ENCODE peak calls at places on chromosome 9, in five cellular contexts. U is cardiac muscle cell, D is lower lobe of right lung, R is NT2/D1, B is neuronal stem cell. Q is an unnamed sample. For H3K27me3, the result is how much of the 10 kb centered on the place peaks cover.

GRCh38 chr9:98641675-98642074 is 67.1 kb downstream of the GABBR2 start:
- DNase-seq in B (no peak), U (no peak), R (no peak), D (no peak), Q (no peak)

GRCh38 chr9:74570879-74571512 is 73.9 kb downstream of the RORB start:
- DNase-seq in D (no peak), B (peak), U (peak), R (no peak), Q (no peak)

GRCh38 chr9:128470560-128470959 is 14.8 kb downstream of the ODF2 start:
- DNase-seq in D (no peak), U (peak), B (no peak), R (no peak), Q (no peak)

GRCh38 chr9:89182369-89182768 is 3.8 kb upstream of the SHC3 start:
- DNase-seq in U (no peak), D (no peak), B (no peak), R (no peak), Q (no peak)

GRCh38 chr9:4859035-4859434 is 66.3 kb downstream of the RCL1 start:
- DNase-seq in B (no peak), R (no peak), U (no peak), D (no peak), Q (no peak)

GRCh38 chr9:69976165-69976564 is 67.5 kb upstream of the MAMDC2 start:
- DNase-seq in U (peak), B (no peak), D (no peak), R (no peak), Q (no peak)

GRCh38 chr9:72362680-72363139 is 2.3 kb downstream of the ZFAND5 start:
- DNase-seq in B (no peak), R (no peak), U (peak), D (peak), Q (no peak)

GRCh38 chr9:82106536-82106935 is 118.0 kb downstream of the SPATA31D1 start:
- DNase-seq in D (no peak), U (no peak), B (no peak), R (no peak), Q (no peak)

GRCh38 chr9:120389867-120390266 is 190.1 kb downstream of the CDK5RAP2 start:
- DNase-seq in D (no peak), B (no peak), R (no peak), U (no peak), Q (no peak)

GRCh38 chr9:14768561-14769234 is 46.2 kb upstream of the CER1 start:
- DNase-seq in B (peak), U (peak), R (peak), D (no peak), Q (no peak)

GRCh38 chr9:105443121-105443520 is 4.7 kb upstream of the FSD1L start:
- DNase-seq in B (no peak), U (no peak), D (no peak), R (no peak), Q (no peak)

GRCh38 chr9:119986205-119986604 is 593.8 kb downstream of the CDK5RAP2 start:
- DNase-seq in D (no peak), R (no peak), U (no peak), B (no peak), Q (no peak)

GRCh38 chr9:123362856-123363255 is 6.9 kb downstream of the CRB2 start:
- DNase-seq in B (no peak), D (no peak), U (no peak), R (no peak), Q (no peak)

GRCh38 chr9:123359546-123359945 is 3.5 kb downstream of the CRB2 start:
- DNase-seq in R (no peak), U (no peak), D (no peak), B (no peak), Q (no peak)

GRCh38 chr9:123361731-123362560 is 5.9 kb downstream of the CRB2 start:
- DNase-seq in R (no peak), D (no peak), U (no peak), B (no peak), Q (no peak)

GRCh38 chr9:123360161-123361085 is 4.4 kb downstream of the CRB2 start:
- DNase-seq in U (peak), D (peak), B (peak), R (peak), Q (no peak)

GRCh38 chr9:123361086-123361730 is 5.2 kb downstream of the CRB2 start:
- DNase-seq in U (no peak), R (no peak), B (no peak), D (peak), Q (no peak)
- H3K27me3 ChIP-seq in U (under half), R (under half), B (under half), D (under half), Q (under half)

DNA sequence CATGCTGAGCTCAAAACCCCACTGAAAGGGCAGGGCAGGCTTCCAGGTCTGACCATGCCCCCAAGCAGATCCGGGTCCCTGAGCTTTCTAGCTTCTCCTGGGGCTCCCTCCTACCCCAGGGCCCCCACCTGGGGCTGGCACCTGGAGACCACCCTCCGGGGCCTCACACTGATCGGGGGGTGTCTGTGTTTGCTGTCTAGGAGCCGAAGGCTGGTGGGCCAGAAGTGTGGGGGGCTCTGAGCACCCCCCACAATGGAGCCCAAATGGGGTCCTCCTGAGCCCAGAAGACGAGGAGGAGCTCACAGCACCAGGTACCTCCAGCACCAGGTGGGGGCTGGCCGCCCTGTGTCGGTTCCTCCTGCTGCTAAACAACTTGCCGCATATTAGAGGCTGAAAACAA is 39.8 kb downstream of the LAMC3 start:
- DNase-seq in D (no peak), U (no peak), B (no peak), R (no peak), Q (no peak)
- H3K27me3 ChIP-seq in D (under half), U (under half), B (under half), R (under half), Q (under half)

GRCh38 chr9:123643518-123643917 is 286.4 kb downstream of the DENND1A start:
- DNase-seq in U (no peak), D (peak), R (no peak), B (no peak), Q (no peak)
- H3K27me3 ChIP-seq in U (under half), D (under half), R (under half), B (under half), Q (under half)

GRCh38 chr9:6644346-6645152 is 980 bp downstream of the GLDC start:
- DNase-seq in D (no peak), B (no peak), U (no peak), R (no peak), Q (no peak)

GRCh38 chr9:6641561-6641960 is 4.0 kb downstream of the GLDC start:
- DNase-seq in R (no peak), U (no peak), D (no peak), B (no peak), Q (no peak)

GRCh38 chr9:6641961-6642360 is 3.6 kb downstream of the GLDC start:
- DNase-seq in D (no peak), B (no peak), U (no peak), R (no peak), Q (no peak)

GRCh38 chr9:6646028-6646636 is 603 bp upstream of the GLDC start:
- DNase-seq in D (no peak), B (no peak), R (no peak), U (no peak), Q (no peak)

DNA sequence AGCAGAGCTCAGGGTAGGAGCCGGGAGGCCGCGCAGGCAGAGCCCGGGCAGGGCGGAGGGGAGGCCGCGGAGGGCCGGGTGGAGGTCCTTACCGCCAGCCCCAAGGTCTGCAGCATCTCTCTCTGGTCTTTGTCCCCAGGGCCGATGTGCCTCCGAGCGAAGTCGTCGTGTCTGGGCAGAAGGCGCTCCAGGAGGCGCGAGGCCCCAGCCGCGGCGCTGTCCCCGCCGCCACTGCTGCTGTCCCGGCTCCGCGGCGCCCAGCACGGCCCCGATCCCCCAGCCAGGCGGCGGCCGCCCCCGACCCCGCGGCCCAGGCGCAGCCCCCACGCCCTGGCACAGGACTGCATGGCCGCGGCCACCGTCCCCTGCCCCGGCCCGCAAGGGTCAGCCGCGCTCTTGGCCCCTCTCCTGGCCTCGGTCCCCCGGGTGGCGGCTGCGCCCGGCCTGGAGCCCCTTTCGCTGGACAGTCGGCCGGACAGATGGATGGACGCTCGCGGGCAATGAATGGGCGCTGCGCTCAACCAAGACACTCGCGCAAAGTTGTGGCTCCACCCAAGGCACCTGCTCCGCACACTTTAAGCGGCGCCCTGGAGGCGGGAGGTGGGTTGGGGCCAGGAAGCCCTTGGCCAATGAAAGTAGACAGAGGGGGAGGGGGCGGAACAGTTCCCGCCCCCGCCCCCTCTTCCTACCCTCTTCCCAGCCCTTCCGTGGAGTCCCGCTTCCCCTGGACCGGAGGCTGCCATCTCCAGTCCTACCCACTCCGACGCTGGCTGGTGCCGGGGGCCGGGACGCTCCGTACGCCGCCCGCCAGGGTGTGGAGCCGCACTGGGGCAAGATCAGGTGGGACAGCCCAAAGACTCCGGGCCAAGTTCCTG is at the start of gene GLDC:
- DNase-seq in B (peak), U (peak), D (peak), R (peak), Q (no peak)
- H3K27me3 ChIP-seq in B (under half), U (half or more), D (under half), R (under half), Q (half or more)

GRCh38 chr9:84673806-84674205 is 4.3 kb downstream of the NTRK2 start:
- DNase-seq in B (no peak), U (no peak), D (no peak), R (no peak), Q (no peak)
- H3K27me3 ChIP-seq in B (under half), U (half or more), D (under half), R (under half), Q (under half)

DNA sequence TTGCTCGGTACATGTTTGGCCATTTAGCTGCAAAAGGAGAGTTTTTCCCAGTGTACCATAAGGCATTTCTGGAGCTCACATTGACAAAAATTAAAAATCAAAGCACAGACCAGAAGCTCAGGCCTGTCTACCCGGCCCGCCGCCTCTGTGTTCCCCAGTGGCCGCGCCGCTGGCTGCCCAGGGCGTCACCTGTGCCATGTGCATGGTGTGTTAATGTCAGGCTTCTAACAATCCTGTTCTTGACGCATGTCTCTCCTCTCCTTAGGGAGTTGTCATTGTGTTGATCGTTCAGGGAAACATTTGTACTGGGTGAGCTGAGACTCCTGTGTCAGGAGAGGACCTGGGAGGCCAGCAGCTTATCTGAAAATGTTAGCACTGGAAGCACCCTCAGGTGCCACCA is 9.6 kb upstream of the NTNG2 start:
- DNase-seq in D (no peak), B (no peak), U (no peak), R (no peak), Q (no peak)
- H3K27me3 ChIP-seq in D (under half), B (under half), U (under half), R (under half), Q (under half)

DNA sequence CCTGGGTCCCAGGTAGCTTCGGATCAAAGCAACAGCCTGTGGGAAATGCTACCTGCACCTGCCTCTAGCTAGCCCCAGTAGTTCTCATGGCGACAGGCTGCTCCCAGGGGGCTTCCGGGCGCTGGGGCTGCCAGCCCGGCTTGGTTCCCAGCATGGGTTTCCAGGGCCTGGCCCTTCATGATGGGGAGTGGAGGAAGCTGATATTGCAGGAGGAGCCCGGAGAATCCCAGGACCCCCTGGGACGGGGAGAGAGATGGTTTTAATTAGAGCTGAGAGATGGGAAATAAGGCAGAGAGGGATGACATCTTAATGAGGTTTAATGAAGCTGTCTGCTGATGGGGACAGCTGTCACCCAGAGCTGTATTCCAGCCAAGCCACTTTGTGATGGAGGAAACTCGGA is 78.6 kb downstream of the CFAP77 start:
- DNase-seq in R (no peak), B (no peak), D (no peak), U (no peak), Q (no peak)
- H3K27me3 ChIP-seq in R (under half), B (under half), D (half or more), U (under half), Q (under half)

DNA sequence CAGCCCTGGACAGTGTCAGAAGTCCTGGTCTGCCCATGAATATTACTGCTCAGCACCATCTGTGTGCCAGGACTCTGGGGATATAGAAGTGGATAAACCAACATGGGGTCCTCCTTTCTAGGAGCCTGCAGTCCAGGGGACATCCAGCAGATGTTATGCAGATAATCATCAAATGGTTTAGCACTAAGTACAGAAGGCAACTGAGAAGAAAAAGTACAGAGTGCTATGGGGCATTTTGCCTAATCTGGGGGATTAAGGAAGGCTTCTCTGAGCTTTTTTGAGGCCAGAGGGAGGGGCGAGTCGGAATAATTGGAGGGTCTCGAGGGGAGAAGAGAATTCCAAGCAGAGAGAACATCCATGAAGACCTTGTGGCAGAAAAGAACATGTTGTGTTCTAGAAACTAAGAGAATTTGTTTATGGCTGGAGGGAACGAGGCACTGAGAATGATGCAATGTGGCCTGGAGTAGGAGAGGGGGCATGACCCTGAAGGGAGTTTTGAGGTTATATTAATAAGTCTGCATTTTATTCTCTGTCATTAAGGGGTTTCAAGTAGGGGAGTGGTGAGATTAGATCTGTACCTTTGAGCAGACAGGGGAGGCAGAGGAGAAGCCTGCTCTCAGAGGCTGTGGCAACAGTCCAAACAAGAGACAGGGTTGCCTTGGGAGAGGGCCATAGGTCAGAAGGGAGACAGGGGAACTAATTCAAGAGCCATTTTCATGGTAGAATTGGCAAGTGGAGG is 63.5 kb upstream of the SLC2A8 start:
- DNase-seq in R (no peak), U (peak), D (no peak), B (no peak), Q (no peak)
- H3K27me3 ChIP-seq in R (under half), U (under half), D (under half), B (under half), Q (under half)

DNA sequence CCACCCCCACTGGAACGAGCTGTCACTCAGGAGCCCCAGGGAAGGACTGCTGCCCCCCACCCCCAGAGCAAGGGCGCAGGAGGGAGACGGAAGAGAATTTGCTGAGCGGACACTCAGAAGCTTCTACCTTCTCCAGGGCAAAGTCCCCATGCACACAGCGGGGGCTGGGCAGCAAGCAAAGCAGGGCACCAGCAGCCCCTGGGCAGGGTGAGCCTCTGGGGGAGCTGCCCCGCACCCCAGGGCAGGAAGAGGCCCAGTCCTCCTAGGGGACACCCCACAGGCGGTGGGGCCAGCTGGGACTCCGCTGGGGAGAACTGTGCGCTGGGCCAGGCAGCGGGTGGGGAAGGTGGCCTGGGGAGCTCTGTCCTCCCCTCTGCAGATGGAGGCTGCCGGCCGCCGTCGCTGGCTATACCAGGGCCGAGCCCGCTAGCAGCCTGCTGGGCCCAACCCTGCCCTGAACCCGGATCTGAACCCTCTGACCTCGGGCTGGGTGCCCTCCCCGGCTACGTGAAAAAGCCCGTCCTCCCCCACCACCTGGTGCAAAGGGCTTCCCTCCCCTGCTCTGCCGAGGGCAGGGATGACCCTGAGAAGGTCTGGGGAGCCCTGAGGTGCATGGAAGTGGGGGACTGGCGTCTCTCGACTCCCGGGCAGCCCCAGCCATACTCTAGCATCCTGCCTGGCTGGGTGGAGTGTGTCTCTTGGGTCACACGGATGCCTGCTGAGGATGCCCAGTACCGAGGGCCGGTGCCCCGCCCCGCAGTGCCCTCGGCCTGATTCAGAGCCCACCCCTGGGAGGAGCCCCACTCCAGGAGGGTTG is 590 bp upstream of the SLC34A3 start:
- DNase-seq in U (no peak), R (no peak), D (no peak), B (no peak), Q (no peak)
- H3K27me3 ChIP-seq in U (under half), R (under half), D (half or more), B (under half), Q (half or more)

GRCh38 chr9:135176284-135176683 is 88.8 kb downstream of the OLFM1 start:
- DNase-seq in B (no peak), R (no peak), U (no peak), D (no peak), Q (no peak)
- H3K27me3 ChIP-seq in B (under half), R (under half), U (under half), D (under half), Q (half or more)